ENCODE peak calls at places on chromosome X, in six cellular contexts. P is HS-27A; L is activated T-cell treated with anti-CD3 and anti-CD28 coated beads, Interleukin-2, amount 50 U/mL, for 4 hours; I is hippocampal formation; X is astrocyte of the spinal cord; M is germinal center. Y is an unnamed sample.
A peak's percentile ranks its signal among the peaks of the same experiment; 100 is the strongest.

GRCh38 chrX:31580726-31581125 is 508.9 kb upstream of the FTHL17 start:
- DNase-seq in P (peak; percentile 24), L (no peak), I (no peak), X (peak; percentile 38), M (no peak), Y (peak; percentile 7)

GRCh38 chrX:20382518-20383291 is 116.0 kb upstream of the RPS6KA3 start:
- DNase-seq in P (no peak), L (no peak), I (no peak), X (no peak), M (no peak), Y (no peak)

GRCh38 chrX:46770817-46771163 is 11.9 kb upstream of the SLC9A7 start:
- DNase-seq in P (peak; percentile 47), L (no peak), I (no peak), X (peak; percentile 83), M (no peak), Y (peak; percentile 82)

GRCh38 chrX:124098089-124098488 is 136.6 kb downstream of the STAG2 start:
- DNase-seq in P (peak; percentile 1), L (no peak), I (peak; percentile 7), X (peak; percentile 35), M (peak; percentile 6), Y (no peak)

GRCh38 chrX:17182317-17182716 is 192.7 kb upstream of the NHS start:
- DNase-seq in P (no peak), L (no peak), I (no peak), X (no peak), M (no peak), Y (no peak)

GRCh38 chrX:13487731-13488505 is 81.5 kb upstream of the EGFL6 start:
- DNase-seq in P (peak; percentile 77), L (peak; percentile 20), I (no peak), X (peak; percentile 85), M (peak; percentile 51), Y (peak; percentile 77)

GRCh38 chrX:48025561-48025960 is 18.8 kb downstream of the SPACA5 start:
- DNase-seq in P (peak; percentile 35), L (no peak), I (peak; percentile 50), X (peak; percentile 60), M (peak; percentile 10), Y (peak; percentile 54)

GRCh38 chrX:43953218-43953617 is 20.0 kb downstream of the NDP start:
- DNase-seq in P (no peak), L (no peak), I (no peak), X (peak; percentile 11), M (no peak), Y (no peak)

GRCh38 chrX:154698630-154699248 is 45.4 kb upstream of the CTAG2 start:
- DNase-seq in P (no peak), L (no peak), I (no peak), X (no peak), M (no peak), Y (no peak)

GRCh38 chrX:31355206-31355955 is 283.5 kb upstream of the FTHL17 start:
- DNase-seq in P (no peak), L (no peak), I (no peak), X (no peak), M (no peak), Y (no peak)

GRCh38 chrX:118183606-118184005 is 67.0 kb upstream of the KLHL13 start:
- DNase-seq in P (no peak), L (no peak), I (no peak), X (no peak), M (no peak), Y (no peak)

GRCh38 chrX:38052096-38052495 is 45.7 kb downstream of the SYTL5 start:
- DNase-seq in P (peak; percentile 40), L (no peak), I (no peak), X (peak; percentile 88), M (no peak), Y (peak; percentile 74)

GRCh38 chrX:43269201-43269600 is 386.9 kb upstream of the MAOA start:
- DNase-seq in P (no peak), L (no peak), I (no peak), X (no peak), M (no peak), Y (no peak)

GRCh38 chrX:85685843-85686242 is 306.4 kb upstream of the POF1B start:
- DNase-seq in P (no peak), L (no peak), I (no peak), X (no peak), M (no peak), Y (no peak)

GRCh38 chrX:39854772-39855747 is 242.7 kb downstream of the BCOR start:
- DNase-seq in P (no peak), L (peak; percentile 69), I (no peak), X (no peak), M (peak; percentile 30), Y (no peak)

GRCh38 chrX:50920132-50920531 is 9.6 kb downstream of the BMP15 start:
- DNase-seq in P (no peak), L (no peak), I (peak; percentile 0), X (peak; percentile 10), M (no peak), Y (peak; percentile 9)

GRCh38 chrX:630007-630921 is at the start of gene SHOX:
- DNase-seq in P (no peak), L (no peak), I (no peak), X (no peak), M (no peak), Y (no peak)

GRCh38 chrX:46306103-46306502 is 239.1 kb downstream of the ZNF674 start:
- DNase-seq in P (no peak), L (no peak), I (no peak), X (no peak), M (no peak), Y (no peak)

GRCh38 chrX:103999234-103999633 is 14.3 kb downstream of the H2BW1 start:
- DNase-seq in P (no peak), L (no peak), I (no peak), X (no peak), M (no peak), Y (no peak)

GRCh38 chrX:154476821-154477220 is 2.3 kb downstream of the LAGE3 start:
- DNase-seq in P (no peak), L (no peak), I (no peak), X (no peak), M (no peak), Y (no peak)

GRCh38 chrX:40866878-40867277 is 131.5 kb upstream of the MED14 start:
- DNase-seq in P (no peak), L (no peak), I (no peak), X (peak; percentile 18), M (no peak), Y (no peak)

GRCh38 chrX:110403839-110404238 is 45.2 kb downstream of the RTL9 start:
- DNase-seq in P (no peak), L (no peak), I (no peak), X (peak; percentile 66), M (no peak), Y (no peak)

GRCh38 chrX:131792356-131792749 is 230.7 kb upstream of the STK26 start:
- DNase-seq in P (no peak), L (peak; percentile 87), I (peak; percentile 90), X (peak; percentile 92), M (no peak), Y (peak; percentile 87)

GRCh38 chrX:137988470-137988869 is 422.5 kb downstream of the ZIC3 start:
- DNase-seq in P (no peak), L (no peak), I (no peak), X (no peak), M (no peak), Y (no peak)

GRCh38 chrX:51614353-51614752 is 4.4 kb downstream of the CENPVL3 start:
- DNase-seq in P (no peak), L (no peak), I (no peak), X (peak; percentile 16), M (peak; percentile 5), Y (peak; percentile 15)

GRCh38 chrX:20267924-20268701 is 1.4 kb upstream of the RPS6KA3 start:
- DNase-seq in P (no peak), L (peak; percentile 26), I (no peak), X (peak; percentile 25), M (peak; percentile 28), Y (no peak)

GRCh38 chrX:57177070-57177469 is 39.9 kb upstream of the SPIN2A start:
- DNase-seq in P (no peak), L (no peak), I (no peak), X (no peak), M (no peak), Y (no peak)

GRCh38 chrX:108736509-108737479 is at the start of gene IRS4:
- DNase-seq in P (no peak), L (no peak), I (no peak), X (no peak), M (no peak), Y (no peak)

GRCh38 chrX:103310592-103311400 is at the start of gene BEX2:
- DNase-seq in P (no peak), L (peak; percentile 81), I (peak; percentile 43), X (peak; percentile 15), M (peak; percentile 85), Y (peak; percentile 31)

GRCh38 chrX:17409566-17410290 is 34.7 kb downstream of the NHS start:
- DNase-seq in P (no peak), L (no peak), I (no peak), X (no peak), M (no peak), Y (no peak)

GRCh38 chrX:40468033-40468979 is 112.5 kb upstream of the ATP6AP2 start:
- DNase-seq in P (no peak), L (peak; percentile 9), I (peak; percentile 87), X (peak; percentile 29), M (peak; percentile 5), Y (peak; percentile 16)

GRCh38 chrX:119736206-119736764 is 22.1 kb upstream of the SOWAHD start:
- DNase-seq in P (no peak), L (no peak), I (no peak), X (no peak), M (no peak), Y (no peak)

GRCh38 chrX:63250253-63250868 is 100.8 kb downstream of the SPIN4 start:
- DNase-seq in P (peak; percentile 38), L (peak; percentile 6), I (no peak), X (peak; percentile 73), M (peak; percentile 8), Y (peak; percentile 82)

Y was measured in brain microvascular endothelial cell.